ENCODE peak calls at places on chromosome 16, in seven cellular contexts. L is A549, K is K562, E is HCT116, S is H1, V is GM12878, X is HepG2. J is an unnamed sample.

GRCh38 chr16:48912360-48912759 is 302.4 kb upstream of the N4BP1 start:
- DNase-seq in L (no peak), K (no peak), E (no peak), S (no peak), V (peak), X (no peak), J (no peak)

GRCh38 chr16:75292691-75293090 is 41.3 kb upstream of the BCAR1 start:
- DNase-seq in L (no peak), K (no peak), E (no peak), S (no peak), V (no peak), X (no peak), J (no peak)

GRCh38 chr16:25155553-25156460 is 44.3 kb downstream of the LCMT1 start:
- DNase-seq in L (no peak), K (no peak), E (no peak), S (no peak), V (no peak), X (no peak), J (peak)

GRCh38 chr16:52034830-52035229 is 512.1 kb downstream of the TOX3 start:
- DNase-seq in L (no peak), K (no peak), E (no peak), S (no peak), V (no peak), X (no peak), J (no peak)

GRCh38 chr16:2532494-2533141 is 1.4 kb upstream of the CEMP1 start:
- DNase-seq in L (no peak), K (peak), E (peak), S (peak), V (peak), X (peak), J (peak)

GRCh38 chr16:75097941-75098897 is 18.4 kb downstream of the LDHD start:
- DNase-seq in L (no peak), K (no peak), E (no peak), S (no peak), V (no peak), X (no peak), J (no peak)

GRCh38 chr16:77877712-77878111 is 89.3 kb downstream of the VAT1L start:
- DNase-seq in L (peak), K (no peak), E (peak), S (no peak), V (no peak), X (peak), J (peak)

GRCh38 chr16:82935781-82936180 is 309.0 kb downstream of the CDH13 start:
- DNase-seq in L (no peak), K (no peak), E (no peak), S (no peak), V (no peak), X (no peak), J (no peak)

GRCh38 chr16:73019456-73020362 is 28.2 kb downstream of the ZFHX3 start:
- DNase-seq in L (peak), K (no peak), E (peak), S (no peak), V (no peak), X (no peak), J (peak)

GRCh38 chr16:58266336-58266735 is 28.5 kb downstream of the PRSS54 start:
- DNase-seq in L (no peak), K (no peak), E (no peak), S (no peak), V (no peak), X (no peak), J (no peak)

GRCh38 chr16:24088767-24089166 is 167.4 kb upstream of the CACNG3 start:
- DNase-seq in L (no peak), K (no peak), E (no peak), S (no peak), V (no peak), X (no peak), J (no peak)

GRCh38 chr16:11547517-11547916 is 39.2 kb downstream of the LITAF start:
- DNase-seq in L (no peak), K (no peak), E (no peak), S (no peak), V (no peak), X (no peak), J (no peak)

GRCh38 chr16:81107506-81107905 is 11.3 kb upstream of the GCSH start:
- DNase-seq in L (no peak), K (no peak), E (no peak), S (no peak), V (no peak), X (peak), J (no peak)

GRCh38 chr16:54936086-54936978 is 5.7 kb downstream of the IRX5 start:
- DNase-seq in L (no peak), K (no peak), E (no peak), S (peak), V (no peak), X (no peak), J (no peak)

GRCh38 chr16:17018715-17019014 is 452.1 kb downstream of the XYLT1 start:
- DNase-seq in L (no peak), K (no peak), E (no peak), S (no peak), V (no peak), X (no peak), J (no peak)
- TF ChIP-seq CEBPB in L (no peak), K (no peak), E (no peak), S (no peak), V (no peak), X (no peak), J (no peak)

GRCh38 chr16:17215306-17215705 is 255.5 kb downstream of the XYLT1 start:
- DNase-seq in L (no peak), K (no peak), E (no peak), S (no peak), V (no peak), X (no peak), J (no peak)
- TF ChIP-seq CEBPB in L (no peak), K (no peak), E (no peak), S (no peak), V (no peak), X (no peak), J (no peak)

GRCh38 chr16:88821168-88821850 is 9.6 kb upstream of the APRT start:
- DNase-seq in L (no peak), K (no peak), E (no peak), S (no peak), V (no peak), X (no peak), J (no peak)
- TF ChIP-seq CEBPB in L (no peak), K (no peak), E (no peak), S (no peak), V (no peak), X (no peak), J (no peak)

GRCh38 chr16:30370444-30371247 is at the start of gene TBC1D10B:
- DNase-seq in L (peak), K (peak), E (peak), S (peak), V (peak), X (peak), J (peak)

GRCh38 chr16:30371248-30371816 is 1.0 kb upstream of the TBC1D10B start:
- DNase-seq in L (no peak), K (no peak), E (no peak), S (no peak), V (no peak), X (no peak), J (no peak)

GRCh38 chr16:30374538-30374937 is at the start of gene MYL11:
- DNase-seq in L (no peak), K (no peak), E (no peak), S (no peak), V (no peak), X (no peak), J (no peak)

GRCh38 chr16:30372037-30372712 is 1.9 kb upstream of the TBC1D10B start:
- DNase-seq in L (no peak), K (no peak), E (no peak), S (no peak), V (no peak), X (no peak), J (no peak)

DNA sequence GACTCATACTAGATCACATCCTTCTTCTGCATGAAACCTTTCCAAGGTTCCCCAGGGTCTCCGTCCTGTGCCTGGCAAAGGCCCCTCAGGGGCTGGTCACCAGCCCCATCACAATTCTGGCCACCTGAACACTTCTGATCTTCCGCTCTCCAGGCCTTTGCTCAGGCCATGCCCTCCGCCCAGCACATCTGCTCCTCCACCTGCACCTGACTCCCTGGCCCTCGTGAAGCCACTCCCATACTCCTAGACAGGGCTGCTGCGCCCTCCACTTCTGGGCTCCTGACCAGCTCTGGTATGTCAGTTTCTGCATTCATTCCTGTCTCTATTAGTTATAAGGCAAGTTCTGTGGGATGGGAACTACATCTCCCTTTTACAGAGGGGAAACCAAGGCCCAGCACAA is 1.9 kb upstream of the MYL11 start:
- DNase-seq in L (no peak), K (no peak), E (no peak), S (no peak), V (no peak), X (no peak), J (no peak)
- TF ChIP-seq CEBPB in L (no peak), K (no peak), E (no peak), S (no peak), V (no peak), X (no peak), J (no peak)

GRCh38 chr16:1331712-1332617 is 1.5 kb upstream of the BAIAP3 start:
- DNase-seq in L (peak), K (peak), E (peak), S (peak), V (peak), X (peak), J (peak)
- TF ChIP-seq CEBPB in L (no peak), K (no peak), E (no peak), S (no peak), V (no peak), X (no peak), J (no peak)

J was measured in IMR-90.